ENCODE peak calls at places on chromosomes 6 and 20, in eight cellular contexts. G is upper lobe of right lung; N is stimulated activated CD8-positive, alpha-beta memory T cell treated with anti-CD3 and anti-CD28 coated beads, Interleukin-15, amount 100 ng/mL, for 24 hours; B is fibroblast of villous mesenchyme; A is heart left ventricle; S is NCI-H69; R is suprapubic skin; M is brain microvascular endothelial cell. O is an unnamed sample.

GRCh38 chr20:35395728-35396127 is 16.0 kb downstream of the UQCC1 start:
- DNase-seq in M (peak), S (no peak), B (no peak), A (no peak), N (no peak), G (no peak), R (no peak), O (no peak)

GRCh38 chr6:24539416-24539815 is 44.6 kb downstream of the ALDH5A1 start:
- DNase-seq in A (no peak), N (no peak), G (no peak), M (no peak), B (no peak), R (no peak), S (no peak), O (no peak)

GRCh38 chr20:33433465-33433864 is 10.1 kb downstream of the SNTA1 start:
- DNase-seq in N (no peak), S (no peak), G (peak), R (no peak), M (no peak), A (peak), B (no peak), O (no peak)

GRCh38 chr6:169556238-169556637 is 145.6 kb downstream of the WDR27 start:
- DNase-seq in N (no peak), A (no peak), B (peak), R (no peak), S (no peak), M (no peak), G (no peak), O (no peak)

GRCh38 chr6:13696226-13696625 is 15.4 kb downstream of the RANBP9 start:
- DNase-seq in B (no peak), N (no peak), R (no peak), G (no peak), S (no peak), M (no peak), A (no peak), O (no peak)

GRCh38 chr6:90044833-90045337 is 150.6 kb downstream of the GJA10 start:
- DNase-seq in A (no peak), S (no peak), R (no peak), G (no peak), N (no peak), B (peak), M (peak), O (no peak)

GRCh38 chr20:29297411-29298270 is 1959.8 kb upstream of the DEFB115 start:
- DNase-seq in R (no peak), B (no peak), S (no peak), A (peak), M (no peak), G (no peak), N (no peak), O (no peak)

GRCh38 chr6:46581459-46582177 is 71.0 kb downstream of the CYP39A1 start:
- DNase-seq in R (no peak), G (no peak), B (no peak), S (no peak), A (no peak), N (no peak), M (no peak), O (no peak)

GRCh38 chr20:3923818-3924217 is 34.6 kb downstream of the PANK2 start:
- DNase-seq in M (peak), B (peak), S (no peak), G (no peak), N (no peak), R (no peak), A (no peak), O (no peak)

GRCh38 chr20:34240698-34241615 is at the start of gene ASIP:
- DNase-seq in B (no peak), G (no peak), S (no peak), A (no peak), R (no peak), M (no peak), N (no peak), O (no peak)

GRCh38 chr6:11654876-11655275 is 117.3 kb downstream of the TMEM170B start:
- DNase-seq in B (peak), M (peak), S (no peak), N (no peak), G (no peak), A (no peak), R (no peak), O (no peak)

GRCh38 chr6:40894962-40895799 is 143.8 kb downstream of the UNC5CL start:
- DNase-seq in G (peak), B (peak), S (peak), M (peak), A (peak), R (no peak), N (no peak), O (no peak)

GRCh38 chr20:17749979-17750721 is 50.4 kb downstream of the BANF2 start:
- DNase-seq in A (peak), M (peak), N (no peak), R (peak), B (peak), S (no peak), G (peak), O (no peak)